ENCODE peak calls at places on chromosomes 13 and 19, in four cellular contexts. E is IMR-90, X is H1, J is H9. K is an unnamed sample.
A peak's percentile ranks its signal among the peaks of the same experiment; 100 is the strongest.

GRCh38 chr19:38893341-38893771 is 6.1 kb downstream of the SIRT2 start:
- DNase-seq in J (no peak), X (no peak), E (no peak), K (no peak)

GRCh38 chr13:75818181-75819110 is 182.3 kb downstream of the LMO7 start:
- DNase-seq in J (no peak), X (no peak), E (no peak), K (peak; percentile 32)

GRCh38 chr13:98783856-98784478 is 31.5 kb upstream of the SLC15A1 start:
- DNase-seq in X (no peak), J (no peak), E (no peak), K (no peak)

GRCh38 chr19:40687525-40688016 is 2.9 kb downstream of the NUMBL start:
- DNase-seq in E (peak; percentile 86), X (no peak), J (no peak), K (no peak)

GRCh38 chr19:2252481-2253105 is 3.5 kb downstream of the AMH start:
- DNase-seq in X (no peak), J (no peak), E (no peak), K (no peak)

GRCh38 chr19:47407417-47407774 is 11.9 kb downstream of the MEIS3 start:
- DNase-seq in E (no peak), X (no peak), J (no peak), K (peak; percentile 70)

GRCh38 chr13:99206873-99207272 is 6.2 kb downstream of the UBAC2 start:
- DNase-seq in E (no peak), J (no peak), X (no peak), K (no peak)

GRCh38 chr13:75724742-75725504 is 88.8 kb downstream of the LMO7 start:
- DNase-seq in X (no peak), J (no peak), E (no peak), K (peak; percentile 17)

GRCh38 chr19:34979819-34980640 is 16.0 kb upstream of the ZNF792 start:
- DNase-seq in J (no peak), X (no peak), E (no peak), K (no peak)

GRCh38 chr19:2016041-2016807 is 710 bp upstream of the BTBD2 start:
- DNase-seq in E (peak; percentile 81), X (no peak), J (peak; percentile 81), K (peak; percentile 77)

GRCh38 chr19:45630463-45630862 is 8.7 kb downstream of the EML2 start:
- DNase-seq in X (no peak), E (peak; percentile 96), J (no peak), K (peak; percentile 92)

GRCh38 chr13:20714563-20715339 is 11.3 kb downstream of the IL17D start:
- DNase-seq in X (no peak), E (peak; percentile 49), J (no peak), K (no peak)

GRCh38 chr19:49638360-49638759 is 1.6 kb downstream of the RRAS start:
- DNase-seq in X (no peak), E (no peak), J (no peak), K (peak; percentile 56)

GRCh38 chr19:43820098-43820860 is 6.8 kb upstream of the ZNF283 start:
- DNase-seq in X (peak; percentile 44), E (peak; percentile 42), J (peak; percentile 57), K (no peak)

GRCh38 chr13:113837554-113838355 is 26.1 kb downstream of the GAS6 start:
- DNase-seq in E (peak; percentile 98), J (peak; percentile 71), X (no peak), K (peak; percentile 86)

GRCh38 chr19:58547323-58548312 is 3.8 kb downstream of the TRIM28 start:
- DNase-seq in X (no peak), E (no peak), J (no peak), K (no peak)

GRCh38 chr13:22080832-22081231 is 410.0 kb downstream of the FGF9 start:
- DNase-seq in J (peak; percentile 33), X (no peak), E (no peak), K (no peak)

GRCh38 chr19:14770136-14770535 is 8.2 kb downstream of the ADGRE2 start:
- DNase-seq in J (peak; percentile 7), E (no peak), X (no peak), K (no peak)

GRCh38 chr13:113207890-113208423 is 512 bp downstream of the PCID2 start:
- DNase-seq in X (no peak), E (peak; percentile 59), J (peak; percentile 47), K (peak; percentile 70)

GRCh38 chr19:34556500-34556899 is 74.9 kb downstream of the WTIP start:
- DNase-seq in E (no peak), J (peak; percentile 67), X (no peak), K (peak; percentile 13)

GRCh38 chr13:113762538-113762937 is 3.5 kb downstream of the TMEM255B start:
- DNase-seq in X (no peak), J (no peak), E (no peak), K (peak; percentile 11)

GRCh38 chr19:35070471-35070870 is 28.9 kb downstream of the HPN start:
- DNase-seq in J (no peak), X (no peak), E (no peak), K (no peak)

GRCh38 chr19:6852001-6852400 is 35.4 kb upstream of the ADGRE1 start:
- DNase-seq in X (no peak), J (no peak), E (no peak), K (no peak)

GRCh38 chr13:112697756-112698655 is 8.2 kb downstream of the ATP11A start:
- DNase-seq in J (peak; percentile 24), X (no peak), E (peak; percentile 44), K (no peak)

GRCh38 chr13:98961204-98962105 is 16.4 kb downstream of the DOCK9 start:
- DNase-seq in E (no peak), J (no peak), X (no peak), K (no peak)

GRCh38 chr19:13835791-13836723 is 40.8 kb downstream of the ZSWIM4 start:
- DNase-seq in E (no peak), J (no peak), X (no peak), K (no peak)

GRCh38 chr19:51810228-51810627 is 15.3 kb downstream of the FPR3 start:
- DNase-seq in X (no peak), J (no peak), E (no peak), K (no peak)

GRCh38 chr13:44326961-44327360 is 46.7 kb upstream of the SERP2 start:
- DNase-seq in X (no peak), E (no peak), J (no peak), K (no peak)

GRCh38 chr19:49906879-49907564 is 10.3 kb upstream of the IL4I1 start:
- DNase-seq in X (no peak), E (no peak), J (no peak), K (no peak)

GRCh38 chr13:60655268-60655667 is 258.2 kb downstream of the TDRD3 start:
- DNase-seq in X (no peak), J (no peak), E (no peak), K (peak; percentile 18)

GRCh38 chr13:106835477-106835876 is 267.5 kb upstream of the ARGLU1 start:
- DNase-seq in J (no peak), E (no peak), X (no peak), K (no peak)

GRCh38 chr13:43872181-43872580 is 7.4 kb downstream of the CCDC122 start:
- DNase-seq in E (peak; percentile 56), J (no peak), X (no peak), K (no peak)

GRCh38 chr19:50315773-50316448 is 13.3 kb downstream of the KCNC3 start:
- DNase-seq in E (no peak), X (no peak), J (peak; percentile 84), K (peak; percentile 92)

GRCh38 chr19:38974599-38975213 is 836 bp downstream of the FBXO17 start:
- DNase-seq in X (no peak), J (no peak), E (no peak), K (no peak)

GRCh38 chr13:41495044-41495443 is 37.7 kb downstream of the RGCC start:
- DNase-seq in E (no peak), X (no peak), J (no peak), K (no peak)

GRCh38 chr13:113018676-113019465 is 49.9 kb downstream of the MCF2L start:
- DNase-seq in X (no peak), E (no peak), J (no peak), K (no peak)

GRCh38 chr19:42427313-42427712 is at the start of gene LIPE:
- DNase-seq in J (no peak), X (no peak), E (no peak), K (no peak)
- H3K27ac ChIP-seq in J (no peak within 1 kb of the TSS), X (no peak within 1 kb of the TSS), E (no peak within 1 kb of the TSS), K (no peak within 1 kb of the TSS)

DNA sequence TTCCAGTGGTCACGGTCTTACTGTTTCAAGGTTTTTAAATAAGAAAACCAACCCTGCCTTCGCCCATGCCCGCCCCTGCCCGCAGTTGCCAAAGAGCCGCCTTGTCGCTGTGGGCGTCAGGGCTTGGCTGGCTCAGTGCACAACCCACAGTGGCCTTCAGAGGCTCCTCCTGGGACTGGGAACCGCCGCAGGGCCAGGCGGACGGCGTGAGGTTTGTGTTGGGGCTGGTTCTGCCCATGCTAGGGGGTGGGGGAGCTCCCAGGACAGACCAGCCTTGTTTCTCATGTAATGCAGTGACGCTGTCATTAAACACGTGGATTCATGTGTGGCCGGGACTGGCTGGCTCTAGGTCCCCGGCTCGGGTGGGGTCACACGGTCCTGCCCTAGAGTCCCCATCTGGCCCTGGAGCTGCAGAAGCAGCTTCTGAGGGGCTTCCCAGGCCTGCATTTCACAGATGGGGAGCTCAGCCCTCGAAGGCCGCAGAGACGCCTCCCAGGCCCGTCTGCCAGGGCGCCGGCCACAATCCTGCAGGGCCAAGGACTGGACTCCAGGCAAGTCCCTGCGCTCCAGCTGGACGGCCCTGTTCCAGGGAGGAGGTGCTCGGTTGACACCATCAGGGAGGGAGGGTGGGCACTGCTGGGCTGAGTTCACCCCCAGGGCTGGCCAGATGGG is 2.4 kb upstream of the TEKTIP1 start:
- DNase-seq in J (no peak), X (no peak), E (no peak), K (no peak)
- H3K4me2 ChIP-seq in J (no peak overlapping the region), X (no peak overlapping the region), E (no peak overlapping the region), K (no peak overlapping the region)

DNA sequence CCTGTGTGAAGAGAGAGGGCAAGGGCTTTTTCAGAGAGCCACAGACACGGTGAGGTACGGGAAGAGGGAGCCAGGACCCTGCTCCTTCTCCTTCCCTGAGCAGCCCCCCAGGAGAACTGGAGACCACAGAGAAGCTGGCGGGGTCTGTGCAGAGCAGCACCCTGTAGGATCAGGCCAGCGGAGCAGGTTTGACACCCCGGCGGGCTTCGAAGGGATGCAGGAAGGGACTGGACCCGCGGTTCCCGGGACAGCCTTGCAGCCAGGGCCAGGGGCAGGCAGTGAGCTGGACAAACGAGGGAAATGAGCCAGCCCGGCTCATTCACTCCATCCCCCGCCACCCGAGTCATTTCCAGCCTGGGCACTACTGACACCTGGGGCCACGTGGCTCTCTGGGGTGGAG is 22.2 kb downstream of the CPAMD8 start:
- DNase-seq in J (no peak), E (no peak), X (no peak), K (no peak)
- H3K18ac ChIP-seq in J (no peak overlapping the region), E (no peak overlapping the region), X (no peak overlapping the region), K (no peak overlapping the region)

DNA sequence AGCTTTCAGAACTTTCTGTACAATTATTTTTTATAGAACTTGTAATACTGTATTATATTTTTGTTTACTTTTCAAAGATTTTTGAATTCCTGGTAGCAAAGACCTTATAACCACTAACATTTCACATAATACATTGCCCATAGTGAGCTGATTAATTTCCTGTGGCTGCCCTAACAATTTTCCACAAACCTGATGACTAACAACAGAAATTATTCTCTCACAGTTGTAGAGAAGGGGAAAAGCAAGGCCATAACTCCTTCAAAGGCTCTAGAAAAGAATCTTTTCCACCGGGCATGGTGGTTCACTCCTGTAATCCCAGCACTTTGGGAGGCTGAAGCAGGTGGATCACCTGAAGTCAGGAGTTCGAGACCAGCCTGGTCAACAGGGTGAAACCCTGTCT is 19.1 kb downstream of the KLF12 start:
- DNase-seq in E (peak; percentile 78), J (no peak), X (no peak), K (no peak)
- H3K27ac ChIP-seq in E (peak overlapping the region; percentile 50), J (no peak overlapping the region), X (no peak overlapping the region), K (no peak overlapping the region)

GRCh38 chr19:694481-695349 is 537 bp downstream of the PRSS57 start:
- DNase-seq in J (no peak), E (no peak), X (no peak), K (no peak)
- H3K4me2 ChIP-seq in J (no peak overlapping the region), E (no peak overlapping the region), X (no peak overlapping the region), K (no peak overlapping the region)

GRCh38 chr19:48474084-48474592 is 5.0 kb downstream of the CYTH2 start:
- DNase-seq in X (no peak), E (no peak), J (no peak), K (no peak)
- H3K18ac ChIP-seq in X (no peak overlapping the region), E (no peak overlapping the region), J (no peak overlapping the region), K (no peak overlapping the region)